ENCODE peak calls at places on chromosomes 16 and 17, in seven cellular contexts. A is SK-N-SH, X is H1, H is K562, M is HepG2, R is HCT116, G is GM12878. Z is an unnamed sample.
A peak's percentile ranks its signal among the peaks of the same experiment; 100 is the strongest.

GRCh38 chr16:49457196-49457595 is 83.6 kb downstream of the C16orf78 start:
- DNase-seq in M (no peak), H (no peak), A (no peak), R (no peak), X (no peak), G (no peak), Z (no peak)

GRCh38 chr17:33934696-33935095 is 320.4 kb upstream of the CCL2 start:
- DNase-seq in M (no peak), H (no peak), R (no peak), X (no peak), G (no peak), A (no peak), Z (no peak)

GRCh38 chr16:85583491-85584181 is 29.5 kb upstream of the GSE1 start:
- DNase-seq in X (peak; percentile 51), H (no peak), R (no peak), M (no peak), A (peak; percentile 69), G (no peak), Z (no peak)

GRCh38 chr16:2429771-2430663 is 770 bp downstream of the CCNF start:
- DNase-seq in G (no peak), A (peak; percentile 51), X (no peak), M (peak; percentile 54), H (peak; percentile 38), R (no peak), Z (peak; percentile 92)

GRCh38 chr16:65119905-65120341 is 1.9 kb downstream of the CDH11 start:
- DNase-seq in R (no peak), A (no peak), G (no peak), M (no peak), X (no peak), H (no peak), Z (no peak)

GRCh38 chr16:48347191-48347860 is 37.9 kb downstream of the SIAH1 start:
- DNase-seq in M (no peak), H (no peak), X (no peak), R (no peak), A (no peak), G (no peak), Z (no peak)

GRCh38 chr16:69688589-69688988 is 37.8 kb downstream of the NQO1 start:
- DNase-seq in X (no peak), G (no peak), H (no peak), A (no peak), R (no peak), M (no peak), Z (no peak)

GRCh38 chr17:47650525-47651522 is 1.1 kb downstream of the KPNB1 start:
- DNase-seq in A (peak; percentile 98), X (peak; percentile 87), G (peak; percentile 78), M (peak; percentile 96), H (peak; percentile 96), R (peak; percentile 96), Z (peak; percentile 93)

GRCh38 chr17:21003007-21003621 is 39.7 kb downstream of the USP22 start:
- DNase-seq in M (no peak), A (no peak), X (no peak), R (no peak), G (no peak), H (no peak), Z (no peak)

GRCh38 chr16:177981-178676 is 1.6 kb downstream of the HBA1 start:
- DNase-seq in X (no peak), A (no peak), R (no peak), H (no peak), M (no peak), G (no peak), Z (no peak)

GRCh38 chr16:24309222-24309905 is 53.2 kb downstream of the CACNG3 start:
- DNase-seq in M (peak; percentile 50), R (peak; percentile 36), G (no peak), A (no peak), X (no peak), H (no peak), Z (peak; percentile 38)

GRCh38 chr17:37816951-37817350 is 72.1 kb upstream of the HNF1B start:
- DNase-seq in A (no peak), G (no peak), M (no peak), R (no peak), H (no peak), X (no peak), Z (no peak)

GRCh38 chr16:2856061-2856670 is 1.8 kb downstream of the PRSS22 start:
- DNase-seq in G (no peak), A (peak; percentile 81), X (no peak), H (peak; percentile 80), M (no peak), R (no peak), Z (peak; percentile 95)

GRCh38 chr16:67928561-67929364 is 2.9 kb downstream of the CTRL start:
- DNase-seq in X (no peak), A (peak; percentile 90), R (peak; percentile 24), G (no peak), H (peak; percentile 81), M (peak; percentile 69), Z (peak; percentile 88)

GRCh38 chr16:83147244-83147643 is 520.5 kb downstream of the CDH13 start:
- DNase-seq in H (no peak), A (no peak), G (no peak), X (no peak), M (no peak), R (no peak), Z (no peak)

GRCh38 chr17:48791128-48792032 is 25.6 kb downstream of the TTLL6 start:
- DNase-seq in X (peak; percentile 70), M (peak; percentile 80), G (peak; percentile 57), R (peak; percentile 87), H (peak; percentile 68), A (peak; percentile 53), Z (peak; percentile 96)

GRCh38 chr16:12436201-12436657 is 367.5 kb downstream of the CPPED1 start:
- DNase-seq in A (no peak), X (peak; percentile 19), H (no peak), G (no peak), R (no peak), M (no peak), Z (no peak)

GRCh38 chr16:84876873-84877606 is 57.3 kb downstream of the CRISPLD2 start:
- DNase-seq in R (no peak), A (no peak), G (no peak), M (no peak), X (no peak), H (no peak), Z (no peak)

GRCh38 chr17:82780981-82781893 is 29.4 kb downstream of the TBCD start:
- DNase-seq in X (no peak), A (no peak), R (no peak), G (no peak), H (no peak), M (no peak), Z (no peak)

GRCh38 chr17:10482252-10482651 is 12.9 kb upstream of the MYH4 start:
- DNase-seq in H (no peak), X (no peak), A (no peak), G (no peak), M (no peak), R (no peak), Z (no peak)

GRCh38 chr17:32161029-32161428 is 18.7 kb downstream of the RHOT1 start:
- DNase-seq in M (no peak), X (no peak), R (no peak), A (no peak), H (no peak), G (no peak), Z (no peak)

GRCh38 chr17:351436-351713 is 1.2 kb downstream of the RPH3AL start:
- DNase-seq in X (no peak), A (no peak), M (no peak), G (no peak), H (no peak), R (no peak), Z (no peak)
- TF ChIP-seq JUND in X (no peak), A (no peak), M (no peak), G (no peak), H (no peak), R (no peak), Z (no peak)

DNA sequence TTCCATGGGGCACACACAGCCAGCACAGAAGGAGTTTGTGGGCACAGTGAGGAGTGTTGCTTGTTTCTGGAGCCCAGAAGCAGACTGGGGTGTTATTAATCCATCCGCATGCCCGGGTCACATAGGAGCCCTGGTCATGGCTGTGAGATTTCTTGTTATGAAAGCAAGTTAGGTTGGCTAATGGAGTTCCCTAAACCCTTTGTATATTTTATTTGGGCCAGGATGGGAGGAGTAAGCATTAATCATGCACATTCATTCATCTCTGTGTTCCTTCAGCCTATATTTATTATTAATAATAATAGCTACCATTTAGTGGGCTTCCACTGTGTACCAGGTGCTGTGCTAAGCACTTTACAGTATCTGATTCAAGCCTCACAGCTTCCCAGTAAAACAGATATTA is 200.6 kb upstream of the CDH5 start:
- DNase-seq in R (no peak), H (no peak), M (no peak), A (no peak), G (no peak), X (no peak), Z (no peak)
- TF ChIP-seq JUND in R (no peak), H (no peak), M (no peak), A (no peak), G (no peak), X (no peak), Z (no peak)

GRCh38 chr16:10729649-10730048 is 14.0 kb upstream of the NUBP1 start:
- DNase-seq in H (no peak), R (peak; percentile 54), A (no peak), X (no peak), G (no peak), M (no peak), Z (peak; percentile 28)
- TF ChIP-seq JUND in H (peak; percentile 56), R (peak; percentile 87), A (peak; percentile 43), X (peak; percentile 69), G (no peak), M (no peak), Z (peak; percentile 41)

GRCh38 chr17:60615108-60615507 is 15.1 kb downstream of the PPM1D start:
- DNase-seq in G (no peak), A (no peak), H (no peak), M (no peak), R (no peak), X (no peak), Z (no peak)

GRCh38 chr17:60618854-60619253 is 18.9 kb downstream of the PPM1D start:
- DNase-seq in M (no peak), X (no peak), R (no peak), H (no peak), A (no peak), G (no peak), Z (no peak)

GRCh38 chr17:60618080-60618479 is 18.1 kb downstream of the PPM1D start:
- DNase-seq in R (no peak), G (no peak), X (no peak), H (no peak), M (no peak), A (no peak), Z (no peak)

GRCh38 chr17:60613325-60613724 is 13.3 kb downstream of the PPM1D start:
- DNase-seq in X (no peak), A (no peak), R (no peak), G (no peak), M (no peak), H (no peak), Z (no peak)

GRCh38 chr17:60615840-60616239 is 15.8 kb downstream of the PPM1D start:
- DNase-seq in M (no peak), R (no peak), A (no peak), G (no peak), X (no peak), H (no peak), Z (no peak)
- TF ChIP-seq JUND in M (no peak), R (no peak), A (no peak), G (no peak), X (no peak), H (no peak), Z (no peak)

GRCh38 chr17:17682293-17682736 is 1.1 kb downstream of the RAI1 start:
- DNase-seq in R (no peak), H (peak; percentile 55), G (no peak), X (no peak), M (no peak), A (peak; percentile 74), Z (no peak)
- TF ChIP-seq JUND in R (no peak), H (no peak), G (peak; percentile 40), X (no peak), M (no peak), A (no peak), Z (no peak)

Z was measured in T47D.